ENCODE peak calls at places on chromosome 19, in four cellular contexts. F is keratinocyte, G is HCT116, L is aorta. J is an unnamed sample.
A peak's percentile ranks its signal among the peaks of the same experiment; 100 is the strongest.

GRCh38 chr19:9914315-9915207 is 21.8 kb downstream of the OLFM2 start:
- DNase-seq in F (no peak), G (peak; percentile 53), L (peak; percentile 91), J (no peak)

GRCh38 chr19:29771708-29772415 is 39.9 kb upstream of the CCNE1 start:
- DNase-seq in F (no peak), G (peak; percentile 43), L (no peak), J (peak; percentile 9)

GRCh38 chr19:44204772-44205171 is 7.6 kb upstream of the ZNF227 start:
- DNase-seq in F (no peak), G (no peak), L (no peak), J (no peak)

GRCh38 chr19:19304186-19304975 is 15.9 kb downstream of the SUGP1 start:
- DNase-seq in F (no peak), G (no peak), L (no peak), J (no peak)

GRCh38 chr19:20371911-20372310 is 193.7 kb downstream of the ZNF737 start:
- DNase-seq in F (no peak), G (no peak), L (no peak), J (no peak)

GRCh38 chr19:31326329-31327028 is 22.8 kb downstream of the TSHZ3 start:
- DNase-seq in F (no peak), G (no peak), L (no peak), J (no peak)

GRCh38 chr19:7242601-7243258 is 51.5 kb downstream of the INSR start:
- DNase-seq in F (no peak), G (no peak), L (no peak), J (peak; percentile 5)

GRCh38 chr19:51480590-51480989 is 2.3 kb downstream of the CEACAM18 start:
- DNase-seq in F (no peak), G (no peak), L (no peak), J (no peak)

GRCh38 chr19:38718747-38719543 is 25.3 kb downstream of the CAPN12 start:
- DNase-seq in F (no peak), G (no peak), L (peak; percentile 92), J (no peak)

GRCh38 chr19:8340341-8341096 is 2.5 kb downstream of the KANK3 start:
- DNase-seq in F (no peak), G (no peak), L (no peak), J (no peak)

GRCh38 chr19:13165091-13165997 is 15.1 kb downstream of the IER2 start:
- DNase-seq in F (no peak), G (no peak), L (no peak), J (no peak)

GRCh38 chr19:32339988-32340874 is 5.2 kb upstream of the ZNF507 start:
- DNase-seq in F (no peak), G (no peak), L (peak; percentile 92), J (no peak)

GRCh38 chr19:16226878-16227836 is 29.4 kb downstream of the AP1M1 start:
- DNase-seq in F (no peak), G (no peak), L (no peak), J (no peak)

GRCh38 chr19:21439372-21439771 is 42.4 kb downstream of the ZNF493 start:
- DNase-seq in F (no peak), G (no peak), L (no peak), J (no peak)

GRCh38 chr19:7497292-7497691 is 8.5 kb upstream of the PEX11G start:
- DNase-seq in F (no peak), G (no peak), L (no peak), J (no peak)

GRCh38 chr19:15444505-15445226 is 5.1 kb downstream of the WIZ start:
- DNase-seq in F (no peak), G (no peak), L (no peak), J (no peak)

GRCh38 chr19:40452016-40452415 is 7.9 kb upstream of the SERTAD3 start:
- DNase-seq in F (no peak), G (no peak), L (no peak), J (no peak)

GRCh38 chr19:40219721-40220276 is 1.6 kb upstream of the TTC9B start:
- DNase-seq in F (no peak), G (peak; percentile 76), L (no peak), J (peak; percentile 48)

GRCh38 chr19:19627716-19628498 is at the start of gene LPAR2:
- DNase-seq in F (peak; percentile 40), G (peak; percentile 24), L (no peak), J (no peak)

GRCh38 chr19:21451187-21451586 is 54.2 kb upstream of the ZNF429 start:
- DNase-seq in F (no peak), G (no peak), L (no peak), J (no peak)

GRCh38 chr19:46409146-46409545 is 4.2 kb downstream of the CCDC8 start:
- DNase-seq in F (no peak), G (no peak), L (peak; percentile 27), J (no peak)

GRCh38 chr19:46411088-46412033 is 2.0 kb downstream of the CCDC8 start:
- DNase-seq in F (no peak), G (no peak), L (no peak), J (no peak)

GRCh38 chr19:46410205-46411087 is 2.9 kb downstream of the CCDC8 start:
- DNase-seq in F (no peak), G (no peak), L (no peak), J (no peak)

GRCh38 chr19:46407891-46408426 is 5.4 kb downstream of the CCDC8 start:
- DNase-seq in F (no peak), G (no peak), L (peak; percentile 38), J (no peak)

GRCh38 chr19:46408611-46409039 is 4.7 kb downstream of the CCDC8 start:
- DNase-seq in F (no peak), G (no peak), L (peak; percentile 90), J (no peak)
- H3K4me3 ChIP-seq in F (no peak overlapping the region), G (no peak overlapping the region), L (no peak overlapping the region), J (no peak overlapping the region)

GRCh38 chr19:2014731-2015610 is 543 bp downstream of the BTBD2 start:
- DNase-seq in F (no peak), G (no peak), L (no peak), J (no peak)

GRCh38 chr19:2014081-2014693 is 1.3 kb downstream of the BTBD2 start:
- DNase-seq in F (no peak), G (no peak), L (no peak), J (no peak)

GRCh38 chr19:2012941-2013682 is 2.4 kb downstream of the BTBD2 start:
- DNase-seq in F (no peak), G (no peak), L (no peak), J (no peak)

GRCh38 chr19:2015611-2015950 is at the start of gene BTBD2:
- DNase-seq in F (no peak), G (peak; percentile 86), L (no peak), J (no peak)

GRCh38 chr19:2013683-2013961 is 1.9 kb downstream of the BTBD2 start:
- DNase-seq in F (no peak), G (no peak), L (no peak), J (no peak)
- H3K4me3 ChIP-seq in F (no peak overlapping the region), G (no peak overlapping the region), L (no peak overlapping the region), J (no peak overlapping the region)

GRCh38 chr19:47331931-47332547 is at the start of gene C5AR2:
- DNase-seq in F (no peak), G (no peak), L (peak; percentile 84), J (no peak)
- H3K4me3 ChIP-seq in F (no peak within 1 kb of the TSS), G (no peak within 1 kb of the TSS), L (no peak within 1 kb of the TSS), J (no peak within 1 kb of the TSS)

GRCh38 chr19:58561373-58562125 is 3.1 kb upstream of the UBE2M start:
- DNase-seq in F (no peak), G (no peak), L (no peak), J (no peak)

GRCh38 chr19:58560921-58561320 is 2.5 kb upstream of the UBE2M start:
- DNase-seq in F (no peak), G (no peak), L (no peak), J (no peak)

GRCh38 chr19:58563823-58564222 is 5.4 kb upstream of the UBE2M start:
- DNase-seq in F (no peak), G (no peak), L (no peak), J (no peak)

GRCh38 chr19:58562126-58563033 is 4.0 kb upstream of the UBE2M start:
- DNase-seq in F (no peak), G (no peak), L (peak; percentile 84), J (no peak)

DNA sequence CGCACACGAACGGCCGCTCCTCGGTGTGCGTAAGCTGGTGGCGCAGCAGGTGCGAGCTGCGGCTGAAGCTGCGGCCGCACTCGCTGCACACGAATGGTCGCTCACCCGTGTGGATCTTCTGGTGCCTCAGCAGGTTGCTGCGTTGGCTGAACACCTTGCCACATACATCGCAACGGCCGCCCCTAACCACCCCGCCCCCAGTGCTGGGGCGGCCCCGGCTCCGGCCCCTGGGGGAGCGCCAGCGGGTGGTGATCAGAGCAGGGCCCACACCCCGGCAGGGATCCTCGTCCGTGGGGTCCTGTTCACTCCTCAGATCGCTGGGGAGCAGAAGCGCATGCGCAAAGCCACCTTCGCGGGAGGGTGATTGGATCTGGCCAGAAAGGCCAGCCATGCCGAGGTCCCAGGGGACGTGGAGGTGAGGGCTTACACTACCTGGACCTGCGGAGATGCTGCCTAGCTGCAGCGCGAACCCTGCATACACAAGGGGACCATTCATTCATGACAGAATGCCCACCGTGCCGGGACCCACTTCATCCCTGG is 4.7 kb upstream of the UBE2M start:
- DNase-seq in F (no peak), G (no peak), L (peak; percentile 81), J (no peak)
- H3K4me3 ChIP-seq in F (no peak overlapping the region), G (no peak overlapping the region), L (no peak overlapping the region), J (peak overlapping the region; percentile 24)

GRCh38 chr19:45771331-45771933 is 2.4 kb upstream of the SIX5 start:
- DNase-seq in F (no peak), G (no peak), L (no peak), J (no peak)
- H3K4me3 ChIP-seq in F (no peak overlapping the region), G (no peak overlapping the region), L (no peak overlapping the region), J (no peak overlapping the region)

GRCh38 chr19:4401482-4402170 is 814 bp upstream of the CHAF1A start:
- DNase-seq in F (no peak), G (no peak), L (no peak), J (no peak)

GRCh38 chr19:4396949-4397783 is 3.2 kb downstream of the SH3GL1 start:
- DNase-seq in F (no peak), G (no peak), L (no peak), J (no peak)

GRCh38 chr19:4402171-4403004 is at the start of gene CHAF1A:
- DNase-seq in F (peak; percentile 100), G (peak; percentile 100), L (peak; percentile 100), J (peak; percentile 99)

GRCh38 chr19:4403005-4403761 is 743 bp downstream of the CHAF1A start:
- DNase-seq in F (no peak), G (no peak), L (no peak), J (no peak)

GRCh38 chr19:4399871-4400768 is at the start of gene SH3GL1:
- DNase-seq in F (no peak), G (peak; percentile 86), L (peak; percentile 96), J (no peak)
- H3K4me3 ChIP-seq in F (peak within 1 kb of the TSS; percentile 68), G (peak within 1 kb of the TSS; percentile 93), L (peak within 1 kb of the TSS; percentile 98), J (peak within 1 kb of the TSS; percentile 95)

DNA sequence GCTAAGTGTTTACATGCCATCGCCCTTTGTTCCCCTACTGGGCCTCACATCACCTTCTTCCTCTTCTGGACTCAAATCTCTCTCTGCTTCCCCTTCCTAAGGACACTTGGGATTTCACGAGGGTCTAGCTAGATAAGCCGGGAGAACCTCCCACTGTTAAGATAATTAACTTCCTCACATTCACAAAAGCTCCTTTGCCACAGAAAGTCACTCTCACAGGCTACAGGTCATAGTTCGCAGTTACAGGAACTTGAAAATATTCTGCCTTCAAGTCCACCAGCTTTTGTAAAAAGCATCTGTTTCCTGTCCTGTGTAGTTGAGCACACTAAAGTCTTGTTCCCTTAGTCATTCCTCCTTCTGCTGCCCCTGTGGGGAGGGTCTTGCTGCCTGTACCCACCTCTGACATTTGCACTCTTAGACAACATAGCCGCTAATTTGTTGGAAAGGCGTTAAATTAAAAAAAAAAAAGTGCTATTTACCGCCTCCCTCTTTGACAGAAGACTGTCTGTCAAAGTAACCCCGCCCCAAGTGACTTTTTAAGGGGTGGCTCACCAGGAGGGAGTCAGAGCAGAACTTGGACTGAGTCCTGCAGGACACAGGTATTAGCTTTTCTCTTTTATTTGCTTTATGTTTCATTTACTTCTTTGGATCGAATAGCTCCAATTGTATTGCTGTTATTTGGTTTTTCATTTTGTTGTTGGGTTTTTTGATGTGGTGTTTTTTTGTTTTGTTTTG is 26.8 kb upstream of the CEACAM21 start:
- DNase-seq in F (no peak), G (no peak), L (no peak), J (no peak)
- H3K4me3 ChIP-seq in F (no peak overlapping the region), G (no peak overlapping the region), L (no peak overlapping the region), J (no peak overlapping the region)

J was measured in kidney epithelial cell.